ENCODE peak calls at places on chromosomes 13 and 19, in four cellular contexts. N is AG04450, S is HCT116, P is fibroblast of the conjunctiva. T is an unnamed sample.

GRCh38 chr13:23695711-23696512 is 125.7 kb downstream of the TNFRSF19 start:
- DNase-seq in N (no peak), S (no peak), P (no peak), T (peak)

GRCh38 chr13:73952683-73953082 is 181.5 kb downstream of the KLF12 start:
- DNase-seq in N (peak), S (no peak), P (no peak), T (no peak)

GRCh38 chr13:112970552-112971287 is 1.7 kb downstream of the MCF2L start:
- DNase-seq in N (no peak), S (no peak), P (no peak), T (no peak)

GRCh38 chr13:92097337-92097903 is 699.0 kb downstream of the GPC5 start:
- DNase-seq in N (no peak), S (no peak), P (no peak), T (no peak)

GRCh38 chr19:2167896-2168618 is 4.3 kb downstream of the DOT1L start:
- DNase-seq in N (no peak), S (no peak), P (no peak), T (no peak)

GRCh38 chr13:41938918-41939317 is 22.0 kb downstream of the VWA8 start:
- DNase-seq in N (no peak), S (no peak), P (no peak), T (no peak)

GRCh38 chr19:54436561-54437229 is 12.3 kb upstream of the LENG8 start:
- DNase-seq in N (no peak), S (no peak), P (no peak), T (no peak)

GRCh38 chr19:49640113-49640898 is at the start of gene RRAS:
- DNase-seq in N (peak), S (peak), P (peak), T (peak)